ENCODE peak calls at places on chromosomes 3 and 15, in five cellular contexts. One of them, this sample, is unnamed.

GRCh38 chr3:183537295-183537730 is 18.2 kb downstream of the KLHL6 start:
- DNase-seq in CD4-positive, CD25-positive, alpha-beta regulatory T cell: no peak
- DNase-seq in A549: no peak
- DNase-seq in psoas muscle: peak
- DNase-seq in esophagus squamous epithelium: no peak
- DNase-seq in this sample: peak

GRCh38 chr3:101248786-101249185 is 71.6 kb downstream of the IMPG2 start:
- DNase-seq in CD4-positive, CD25-positive, alpha-beta regulatory T cell: no peak
- DNase-seq in A549: no peak
- DNase-seq in psoas muscle: no peak
- DNase-seq in esophagus squamous epithelium: no peak
- DNase-seq in this sample: no peak

GRCh38 chr15:81293728-81294500 is 30.0 kb downstream of the STARD5 start:
- DNase-seq in esophagus squamous epithelium: no peak
- DNase-seq in CD4-positive, CD25-positive, alpha-beta regulatory T cell: peak
- DNase-seq in A549: no peak
- DNase-seq in psoas muscle: no peak
- DNase-seq in this sample: no peak

GRCh38 chr15:56244811-56245576 is 1.3 kb upstream of the RFX7 start:
- DNase-seq in esophagus squamous epithelium: no peak
- DNase-seq in CD4-positive, CD25-positive, alpha-beta regulatory T cell: peak
- DNase-seq in A549: peak
- DNase-seq in psoas muscle: no peak
- DNase-seq in this sample: no peak

GRCh38 chr15:64090527-64090926 is 3.1 kb downstream of the CIAO2A start:
- DNase-seq in CD4-positive, CD25-positive, alpha-beta regulatory T cell: no peak
- DNase-seq in psoas muscle: no peak
- DNase-seq in A549: no peak
- DNase-seq in esophagus squamous epithelium: no peak
- DNase-seq in this sample: no peak

GRCh38 chr15:43941555-43941954 is 114.8 kb downstream of the WDR76 start:
- DNase-seq in A549: no peak
- DNase-seq in esophagus squamous epithelium: no peak
- DNase-seq in CD4-positive, CD25-positive, alpha-beta regulatory T cell: no peak
- DNase-seq in psoas muscle: no peak
- DNase-seq in this sample: no peak

GRCh38 chr3:52843116-52843865 is 8.5 kb upstream of the MUSTN1 start:
- DNase-seq in CD4-positive, CD25-positive, alpha-beta regulatory T cell: no peak
- DNase-seq in psoas muscle: peak
- DNase-seq in esophagus squamous epithelium: no peak
- DNase-seq in A549: no peak
- DNase-seq in this sample: peak

GRCh38 chr3:158909870-158910269 is 108.0 kb downstream of the MFSD1 start:
- DNase-seq in esophagus squamous epithelium: no peak
- DNase-seq in CD4-positive, CD25-positive, alpha-beta regulatory T cell: no peak
- DNase-seq in psoas muscle: no peak
- DNase-seq in A549: no peak
- DNase-seq in this sample: peak

GRCh38 chr3:127822166-127822835 is at the start of gene MGLL:
- DNase-seq in CD4-positive, CD25-positive, alpha-beta regulatory T cell: peak
- DNase-seq in A549: no peak
- DNase-seq in esophagus squamous epithelium: no peak
- DNase-seq in psoas muscle: peak
- DNase-seq in this sample: peak

GRCh38 chr3:25831578-25831977 is 41.7 kb downstream of the OXSM start:
- DNase-seq in A549: no peak
- DNase-seq in esophagus squamous epithelium: no peak
- DNase-seq in CD4-positive, CD25-positive, alpha-beta regulatory T cell: peak
- DNase-seq in psoas muscle: no peak
- DNase-seq in this sample: peak

GRCh38 chr3:143267984-143268383 is 148.4 kb downstream of the CHST2 start:
- DNase-seq in psoas muscle: no peak
- DNase-seq in A549: no peak
- DNase-seq in CD4-positive, CD25-positive, alpha-beta regulatory T cell: no peak
- DNase-seq in esophagus squamous epithelium: no peak
- DNase-seq in this sample: peak

GRCh38 chr3:45664558-45664957 is 24.6 kb upstream of the SACM1L start:
- DNase-seq in esophagus squamous epithelium: no peak
- DNase-seq in CD4-positive, CD25-positive, alpha-beta regulatory T cell: peak
- DNase-seq in psoas muscle: no peak
- DNase-seq in A549: no peak
- DNase-seq in this sample: no peak

GRCh38 chr3:117104792-117105191 is 395.2 kb downstream of the TUSC7 start:
- DNase-seq in esophagus squamous epithelium: no peak
- DNase-seq in CD4-positive, CD25-positive, alpha-beta regulatory T cell: no peak
- DNase-seq in A549: no peak
- DNase-seq in psoas muscle: no peak
- DNase-seq in this sample: no peak

GRCh38 chr3:38657369-38657768 is 7.9 kb upstream of the SCN5A start:
- DNase-seq in CD4-positive, CD25-positive, alpha-beta regulatory T cell: no peak
- DNase-seq in A549: no peak
- DNase-seq in psoas muscle: no peak
- DNase-seq in esophagus squamous epithelium: no peak
- DNase-seq in this sample: no peak

GRCh38 chr3:147030274-147030673 is 376.1 kb downstream of the ZIC4 start:
- DNase-seq in psoas muscle: no peak
- DNase-seq in esophagus squamous epithelium: no peak
- DNase-seq in A549: no peak
- DNase-seq in CD4-positive, CD25-positive, alpha-beta regulatory T cell: no peak
- DNase-seq in this sample: no peak

GRCh38 chr3:144259267-144259666 is 287.6 kb downstream of the DIPK2A start:
- DNase-seq in A549: no peak
- DNase-seq in CD4-positive, CD25-positive, alpha-beta regulatory T cell: no peak
- DNase-seq in esophagus squamous epithelium: no peak
- DNase-seq in psoas muscle: no peak
- DNase-seq in this sample: no peak

GRCh38 chr3:132210476-132211346 is 106.5 kb upstream of the ACP3 start:
- DNase-seq in esophagus squamous epithelium: no peak
- DNase-seq in A549: peak
- DNase-seq in psoas muscle: no peak
- DNase-seq in CD4-positive, CD25-positive, alpha-beta regulatory T cell: peak
- DNase-seq in this sample: peak

GRCh38 chr3:62036726-62037125 is 336.6 kb downstream of the FEZF2 start:
- DNase-seq in esophagus squamous epithelium: no peak
- DNase-seq in psoas muscle: no peak
- DNase-seq in A549: no peak
- DNase-seq in CD4-positive, CD25-positive, alpha-beta regulatory T cell: no peak
- DNase-seq in this sample: no peak

GRCh38 chr15:69357773-69358765 is 56.1 kb upstream of the KIF23 start:
- DNase-seq in esophagus squamous epithelium: no peak
- DNase-seq in CD4-positive, CD25-positive, alpha-beta regulatory T cell: no peak
- DNase-seq in A549: no peak
- DNase-seq in psoas muscle: no peak
- DNase-seq in this sample: no peak

GRCh38 chr3:129317014-129317771 is 38.5 kb downstream of the HMCES start:
- DNase-seq in psoas muscle: peak
- DNase-seq in CD4-positive, CD25-positive, alpha-beta regulatory T cell: no peak
- DNase-seq in A549: no peak
- DNase-seq in esophagus squamous epithelium: no peak
- DNase-seq in this sample: no peak

GRCh38 chr15:25969886-25970285 is 106.8 kb upstream of the ATP10A start:
- DNase-seq in esophagus squamous epithelium: no peak
- DNase-seq in A549: no peak
- DNase-seq in psoas muscle: no peak
- DNase-seq in CD4-positive, CD25-positive, alpha-beta regulatory T cell: no peak
- DNase-seq in this sample: no peak
- H3K27ac ChIP-seq in esophagus squamous epithelium: peak
- H3K27ac ChIP-seq in A549: no peak
- H3K27ac ChIP-seq in psoas muscle: no peak
- H3K27ac ChIP-seq in CD4-positive, CD25-positive, alpha-beta regulatory T cell: no peak
- H3K27ac ChIP-seq in this sample: no peak

GRCh38 chr3:31921833-31922232 is 59.2 kb downstream of the OSBPL10 start:
- DNase-seq in CD4-positive, CD25-positive, alpha-beta regulatory T cell: no peak
- DNase-seq in esophagus squamous epithelium: no peak
- DNase-seq in psoas muscle: no peak
- DNase-seq in A549: no peak
- DNase-seq in this sample: no peak

GRCh38 chr3:31918179-31919165 is 62.6 kb downstream of the OSBPL10 start:
- DNase-seq in CD4-positive, CD25-positive, alpha-beta regulatory T cell: peak
- DNase-seq in esophagus squamous epithelium: no peak
- DNase-seq in psoas muscle: no peak
- DNase-seq in A549: no peak
- DNase-seq in this sample: no peak

GRCh38 chr3:31919528-31919927 is 61.5 kb downstream of the OSBPL10 start:
- DNase-seq in A549: no peak
- DNase-seq in CD4-positive, CD25-positive, alpha-beta regulatory T cell: no peak
- DNase-seq in esophagus squamous epithelium: no peak
- DNase-seq in psoas muscle: no peak
- DNase-seq in this sample: no peak

GRCh38 chr3:31920310-31920709 is 60.8 kb downstream of the OSBPL10 start:
- DNase-seq in psoas muscle: no peak
- DNase-seq in CD4-positive, CD25-positive, alpha-beta regulatory T cell: no peak
- DNase-seq in esophagus squamous epithelium: no peak
- DNase-seq in A549: no peak
- DNase-seq in this sample: no peak

DNA sequence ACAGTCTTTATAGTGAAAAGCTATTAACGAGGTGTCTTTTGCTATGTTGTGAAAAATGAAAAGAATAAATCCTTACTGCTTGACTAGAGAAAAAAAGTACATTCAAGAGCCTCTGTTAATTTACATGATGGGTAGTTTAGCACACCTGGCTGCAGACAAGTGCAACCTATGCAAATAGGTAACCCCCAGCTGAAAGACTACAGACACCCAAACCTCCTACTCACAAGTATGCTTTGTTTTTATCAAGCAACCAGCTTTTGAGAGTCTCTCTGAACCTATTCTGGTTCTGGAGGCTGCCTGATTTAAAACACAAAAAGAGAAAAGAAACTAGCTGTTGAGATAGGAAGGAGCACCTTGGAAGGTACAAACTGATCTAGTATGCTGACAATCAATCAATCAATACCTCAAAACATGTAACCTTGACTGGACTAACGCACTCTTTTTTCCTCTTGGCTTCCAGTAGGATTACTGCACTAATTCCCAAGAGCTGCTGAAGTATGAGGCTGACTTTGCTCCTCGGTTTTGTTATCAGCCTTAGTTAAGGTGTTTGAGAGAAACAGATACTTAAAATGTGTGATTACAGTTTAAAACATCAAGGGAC is 63.7 kb downstream of the OSBPL10 start:
- DNase-seq in esophagus squamous epithelium: no peak
- DNase-seq in CD4-positive, CD25-positive, alpha-beta regulatory T cell: peak
- DNase-seq in psoas muscle: no peak
- DNase-seq in A549: no peak
- DNase-seq in this sample: no peak
- H3K27ac ChIP-seq in esophagus squamous epithelium: peak
- H3K27ac ChIP-seq in CD4-positive, CD25-positive, alpha-beta regulatory T cell: no peak
- H3K27ac ChIP-seq in psoas muscle: no peak
- H3K27ac ChIP-seq in A549: no peak
- H3K27ac ChIP-seq in this sample: no peak

GRCh38 chr15:75641176-75641498 is 1.1 kb upstream of the IMP3 start:
- DNase-seq in psoas muscle: no peak
- DNase-seq in esophagus squamous epithelium: no peak
- DNase-seq in A549: no peak
- DNase-seq in CD4-positive, CD25-positive, alpha-beta regulatory T cell: no peak
- DNase-seq in this sample: no peak
- H3K27ac ChIP-seq in psoas muscle: peak
- H3K27ac ChIP-seq in esophagus squamous epithelium: peak
- H3K27ac ChIP-seq in A549: peak
- H3K27ac ChIP-seq in CD4-positive, CD25-positive, alpha-beta regulatory T cell: peak
- H3K27ac ChIP-seq in this sample: peak

GRCh38 chr3:72830452-72831217 is 17.6 kb downstream of the SHQ1 start:
- DNase-seq in CD4-positive, CD25-positive, alpha-beta regulatory T cell: no peak
- DNase-seq in esophagus squamous epithelium: no peak
- DNase-seq in psoas muscle: no peak
- DNase-seq in A549: no peak
- DNase-seq in this sample: no peak

GRCh38 chr3:72839057-72839456 is 9.2 kb downstream of the SHQ1 start:
- DNase-seq in esophagus squamous epithelium: no peak
- DNase-seq in CD4-positive, CD25-positive, alpha-beta regulatory T cell: no peak
- DNase-seq in A549: no peak
- DNase-seq in psoas muscle: no peak
- DNase-seq in this sample: no peak

GRCh38 chr3:72836923-72837322 is 11.3 kb downstream of the SHQ1 start:
- DNase-seq in esophagus squamous epithelium: no peak
- DNase-seq in psoas muscle: peak
- DNase-seq in A549: no peak
- DNase-seq in CD4-positive, CD25-positive, alpha-beta regulatory T cell: no peak
- DNase-seq in this sample: no peak

DNA sequence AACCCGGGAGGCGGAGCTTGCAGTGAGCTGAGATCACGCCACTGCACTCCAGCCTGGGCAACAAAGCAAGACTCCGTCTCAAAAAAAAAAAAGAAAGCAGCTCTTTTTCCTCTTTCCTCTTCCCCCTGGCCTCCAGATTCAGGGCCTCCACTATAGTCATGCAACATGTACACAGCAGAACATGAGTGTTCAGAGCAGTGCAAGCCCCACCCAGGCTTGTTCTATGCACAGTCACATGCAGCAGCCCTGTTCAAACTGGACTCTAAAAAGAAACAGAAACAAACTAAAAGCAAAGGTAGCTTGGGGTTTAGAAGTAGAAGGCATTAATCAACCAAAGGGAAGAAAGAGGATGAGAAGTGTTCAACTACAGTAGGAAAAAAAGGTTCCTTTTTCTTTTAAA is 11.8 kb downstream of the SHQ1 start:
- DNase-seq in CD4-positive, CD25-positive, alpha-beta regulatory T cell: no peak
- DNase-seq in A549: no peak
- DNase-seq in psoas muscle: no peak
- DNase-seq in esophagus squamous epithelium: no peak
- DNase-seq in this sample: no peak
- H3K27ac ChIP-seq in CD4-positive, CD25-positive, alpha-beta regulatory T cell: no peak
- H3K27ac ChIP-seq in A549: no peak
- H3K27ac ChIP-seq in psoas muscle: no peak
- H3K27ac ChIP-seq in esophagus squamous epithelium: no peak
- H3K27ac ChIP-seq in this sample: no peak

GRCh38 chr3:120566243-120566980 is 29.7 kb upstream of the NDUFB4 start:
- DNase-seq in esophagus squamous epithelium: no peak
- DNase-seq in CD4-positive, CD25-positive, alpha-beta regulatory T cell: no peak
- DNase-seq in psoas muscle: no peak
- DNase-seq in A549: no peak
- DNase-seq in this sample: no peak
- H3K27ac ChIP-seq in esophagus squamous epithelium: no peak
- H3K27ac ChIP-seq in CD4-positive, CD25-positive, alpha-beta regulatory T cell: no peak
- H3K27ac ChIP-seq in psoas muscle: no peak
- H3K27ac ChIP-seq in A549: no peak
- H3K27ac ChIP-seq in this sample: no peak

DNA sequence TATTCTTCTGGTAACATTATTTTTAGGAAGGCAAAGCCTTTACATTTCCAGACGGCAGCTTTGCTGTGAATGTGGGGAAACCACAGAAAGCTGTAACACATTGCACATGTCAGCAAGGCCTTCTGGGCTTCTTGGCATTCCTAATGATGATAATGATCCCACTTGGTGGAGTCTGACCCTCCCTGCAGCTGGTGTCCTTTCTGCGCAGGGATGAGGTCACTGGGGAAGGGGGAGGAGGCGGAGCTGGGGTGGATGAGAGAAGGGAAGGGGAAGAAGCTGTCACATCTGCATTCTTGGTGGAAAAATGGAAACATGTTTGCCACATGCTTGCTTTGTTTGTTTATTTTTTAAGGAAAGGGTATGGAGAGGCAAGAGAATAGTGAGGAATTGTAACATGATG is 68.6 kb downstream of the FILIP1L start:
- DNase-seq in psoas muscle: peak
- DNase-seq in CD4-positive, CD25-positive, alpha-beta regulatory T cell: no peak
- DNase-seq in esophagus squamous epithelium: peak
- DNase-seq in A549: no peak
- DNase-seq in this sample: peak
- H3K27ac ChIP-seq in psoas muscle: peak
- H3K27ac ChIP-seq in CD4-positive, CD25-positive, alpha-beta regulatory T cell: no peak
- H3K27ac ChIP-seq in esophagus squamous epithelium: peak
- H3K27ac ChIP-seq in A549: no peak
- H3K27ac ChIP-seq in this sample: no peak